ENCODE peak calls at places on chromosomes 5 and 9, in nine cellular contexts. U is body of pancreas; J is stimulated activated CD4-positive, alpha-beta T cell treated with anti-CD3 and anti-CD28 coated beads, Interleukin-1b, Interleukin-23, amount 100 ng/mL, for 1 hour; C is aorta; S is NCI-H774; L is mucosa of gallbladder; M is stimulated activated CD8-positive, alpha-beta memory T cell treated with anti-CD3 and anti-CD28 coated beads, Interleukin-15, amount 100 ng/mL, for 24 hours; B is neural crest cell; G is activated CD4-positive, alpha-beta T cell treated with anti-CD3 and anti-CD28 coated beads for 48 hours. R is an unnamed sample.

GRCh38 chr9:37953204-37953774 is 49.4 kb upstream of the SLC25A51 start:
- DNase-seq in U (no peak), J (no peak), C (no peak), S (no peak), L (no peak), M (no peak), B (no peak), G (no peak), R (no peak)

GRCh38 chr9:77843088-77843985 is 188.3 kb downstream of the GNAQ start:
- DNase-seq in U (no peak), J (no peak), C (no peak), S (no peak), L (no peak), M (no peak), B (no peak), G (no peak), R (no peak)

GRCh38 chr5:78568212-78568611 is 80.4 kb downstream of the LHFPL2 start:
- DNase-seq in U (no peak), J (no peak), C (no peak), S (no peak), L (no peak), M (no peak), B (no peak), G (no peak), R (no peak)

GRCh38 chr5:126527892-126528291 is 67.1 kb downstream of the ALDH7A1 start:
- DNase-seq in U (no peak), J (no peak), C (no peak), S (no peak), L (no peak), M (no peak), B (no peak), G (no peak), R (no peak)

GRCh38 chr9:106487256-106487655 is 375.7 kb upstream of the ZNF462 start:
- DNase-seq in U (no peak), J (no peak), C (no peak), S (no peak), L (no peak), M (no peak), B (no peak), G (no peak), R (no peak)

GRCh38 chr5:75828029-75828428 is 110.8 kb upstream of the POC5 start:
- DNase-seq in U (peak; percentile 12), J (no peak), C (no peak), S (no peak), L (no peak), M (no peak), B (no peak), G (no peak), R (no peak)

GRCh38 chr5:32506251-32506661 is 61.7 kb upstream of the ZFR start:
- DNase-seq in U (no peak), J (no peak), C (no peak), S (peak; percentile 39), L (no peak), M (no peak), B (no peak), G (no peak), R (no peak)

GRCh38 chr9:125632321-125633115 is 74.5 kb downstream of the MAPKAP1 start:
- DNase-seq in U (no peak), J (no peak), C (no peak), S (peak; percentile 24), L (peak; percentile 42), M (no peak), B (no peak), G (peak; percentile 57), R (no peak)

GRCh38 chr5:176152933-176153317 is 85.3 kb upstream of the SIMC1 start:
- DNase-seq in U (no peak), J (no peak), C (no peak), S (no peak), L (no peak), M (no peak), B (no peak), G (no peak), R (no peak)

GRCh38 chr5:9653811-9654210 is 23.7 kb upstream of the TAS2R1 start:
- DNase-seq in U (peak; percentile 80), J (no peak), C (peak; percentile 81), S (no peak), L (no peak), M (no peak), B (no peak), G (no peak), R (no peak)